ENCODE peak calls at places on chromosomes 16 and 17, in eight cellular contexts. Z is astrocyte, Q is HTR-8/SVneo, N is NCI-H1930, V is hippocampal formation, U is pons, L is HFFc6, C is anterior cingulate cortex. P is an unnamed sample.
A peak's percentile ranks its signal among the peaks of the same experiment; 100 is the strongest.

GRCh38 chr16:19833176-19833575 is 51.5 kb downstream of the GPRC5B start:
- DNase-seq in Q (no peak), N (no peak), L (no peak), U (no peak), V (no peak), Z (peak; percentile 29), C (no peak), P (no peak)

GRCh38 chr16:4425378-4426020 is at the start of gene DNAJA3:
- DNase-seq in L (peak; percentile 90), Z (peak; percentile 94), V (peak; percentile 94), U (peak; percentile 95), N (peak; percentile 98), C (peak; percentile 90), Q (peak; percentile 98), P (peak; percentile 93)

GRCh38 chr17:78892062-78892456 is 10.9 kb downstream of the CEP295NL start:
- DNase-seq in Z (no peak), C (no peak), Q (no peak), L (no peak), N (no peak), V (no peak), U (no peak), P (no peak)

GRCh38 chr17:7755095-7755890 is 37.7 kb downstream of the DNAH2 start:
- DNase-seq in U (no peak), L (no peak), Z (no peak), N (no peak), V (no peak), Q (no peak), C (no peak), P (no peak)

GRCh38 chr16:27355610-27356009 is 41.8 kb downstream of the IL4R start:
- DNase-seq in C (no peak), Z (no peak), Q (no peak), N (no peak), L (peak; percentile 23), V (no peak), U (no peak), P (peak; percentile 13)

GRCh38 chr17:77959216-77959925 is 868 bp downstream of the TNRC6C start:
- DNase-seq in C (no peak), Z (no peak), V (no peak), Q (no peak), N (no peak), L (no peak), U (no peak), P (peak; percentile 22)

GRCh38 chr17:80446645-80447405 is 29.6 kb downstream of the NPTX1 start:
- DNase-seq in V (no peak), Q (peak; percentile 23), C (no peak), L (peak; percentile 22), N (no peak), Z (no peak), U (no peak), P (peak; percentile 40)

GRCh38 chr16:457732-458400 is 32.4 kb downstream of the RAB11FIP3 start:
- DNase-seq in V (peak; percentile 40), U (peak; percentile 70), Z (no peak), C (no peak), N (no peak), Q (peak; percentile 45), L (no peak), P (no peak)

GRCh38 chr17:6303664-6304063 is 131.3 kb downstream of the AIPL1 start:
- DNase-seq in L (no peak), U (no peak), Z (peak; percentile 16), C (no peak), Q (peak; percentile 37), N (no peak), V (no peak), P (peak; percentile 25)

GRCh38 chr16:56353054-56353921 is 72.1 kb downstream of the AMFR start:
- DNase-seq in U (no peak), N (no peak), Z (no peak), C (no peak), Q (no peak), V (no peak), L (no peak), P (no peak)

GRCh38 chr16:68445458-68445857 is 2.9 kb downstream of the SMPD3 start:
- DNase-seq in U (peak; percentile 72), Q (peak; percentile 36), V (no peak), C (no peak), Z (no peak), L (peak; percentile 38), N (peak; percentile 54), P (peak; percentile 73)

GRCh38 chr17:82639628-82640027 is 8.6 kb downstream of the WDR45B start:
- DNase-seq in Z (no peak), V (no peak), Q (no peak), L (no peak), U (no peak), N (no peak), C (no peak), P (no peak)

GRCh38 chr17:81230043-81230820 is 7.5 kb upstream of the CEP131 start:
- DNase-seq in N (peak; percentile 38), Q (no peak), L (no peak), C (no peak), Z (no peak), V (no peak), U (no peak), P (no peak)

GRCh38 chr17:74239169-74239568 is 25.8 kb downstream of the TTYH2 start:
- DNase-seq in Q (no peak), V (no peak), C (no peak), Z (peak; percentile 10), L (no peak), U (no peak), N (no peak), P (no peak)

GRCh38 chr16:84308120-84308519 is 13.4 kb downstream of the WFDC1 start:
- DNase-seq in C (no peak), V (no peak), Q (peak; percentile 78), U (no peak), Z (no peak), N (peak; percentile 36), L (peak; percentile 25), P (peak; percentile 45)

GRCh38 chr16:66366433-66367299 is at the start of gene CDH5:
- DNase-seq in N (no peak), Q (no peak), V (no peak), L (no peak), Z (peak; percentile 19), U (no peak), C (no peak), P (no peak)

GRCh38 chr16:86963600-86964575 is 353.3 kb downstream of the C16orf95 start:
- DNase-seq in U (no peak), V (no peak), C (no peak), Z (no peak), L (no peak), Q (no peak), N (no peak), P (no peak)

GRCh38 chr16:31701734-31702133 is 171.9 kb upstream of the ZNF267 start:
- DNase-seq in N (no peak), L (no peak), U (no peak), C (no peak), Q (no peak), Z (no peak), V (no peak), P (no peak)

GRCh38 chr16:19458722-19459379 is 41.2 kb downstream of the TMC5 start:
- DNase-seq in Z (no peak), C (no peak), N (no peak), U (no peak), V (no peak), L (no peak), Q (no peak), P (no peak)

GRCh38 chr16:56551796-56552738 is 12.8 kb upstream of the MT4 start:
- DNase-seq in V (peak; percentile 83), U (peak; percentile 92), N (no peak), Z (no peak), Q (no peak), L (no peak), C (peak; percentile 24), P (no peak)

GRCh38 chr16:79601092-79601977 is 798 bp upstream of the MAF start:
- DNase-seq in U (no peak), C (no peak), Q (no peak), Z (peak; percentile 13), N (no peak), L (no peak), V (peak; percentile 45), P (no peak)

GRCh38 chr17:17156511-17156910 is 49.6 kb downstream of the PLD6 start:
- DNase-seq in Q (no peak), U (no peak), L (peak; percentile 24), N (no peak), Z (peak; percentile 60), V (no peak), C (no peak), P (peak; percentile 60)

GRCh38 chr17:59331929-59332889 is 754 bp downstream of the YPEL2 start:
- DNase-seq in N (no peak), U (peak; percentile 24), C (no peak), L (no peak), Q (peak; percentile 44), Z (no peak), V (peak; percentile 41), P (peak; percentile 36)

GRCh38 chr17:71413935-71414334 is 706.9 kb upstream of the SOX9 start:
- DNase-seq in N (no peak), C (no peak), U (no peak), Z (no peak), L (no peak), V (no peak), Q (no peak), P (no peak)

GRCh38 chr16:30166202-30166902 is 17.1 kb upstream of the CORO1A start:
- DNase-seq in U (peak; percentile 74), Q (no peak), Z (no peak), L (no peak), C (no peak), V (no peak), N (no peak), P (no peak)

GRCh38 chr17:60369727-60370126 is 22.2 kb downstream of the USP32 start:
- DNase-seq in Q (no peak), C (no peak), Z (no peak), U (no peak), L (no peak), V (no peak), N (no peak), P (no peak)

GRCh38 chr17:44830359-44831269 is 527 bp upstream of the GJC1 start:
- DNase-seq in V (no peak), N (peak; percentile 12), Q (peak; percentile 48), L (no peak), U (no peak), Z (no peak), C (no peak), P (peak; percentile 49)

GRCh38 chr17:59845595-59846390 is 47.0 kb downstream of the TUBD1 start:
- DNase-seq in N (peak; percentile 80), Q (no peak), L (peak; percentile 65), V (no peak), Z (peak; percentile 91), U (no peak), C (no peak), P (peak; percentile 61)

P was measured in EL.